ENCODE peak calls at places on chromosome 12, in five cellular contexts. Y is fibroblast of the aortic adventitia, C is lower leg skin, H is fibroblast of pulmonary artery, S is pancreas. E is an unnamed sample.
A peak's percentile ranks its signal among the peaks of the same experiment; 100 is the strongest.

GRCh38 chr12:126747530-126748149 is 1519.3 kb upstream of the TMEM132C start:
- DNase-seq in Y (peak; percentile 22), C (no peak), H (peak; percentile 36), S (peak; percentile 50), E (peak; percentile 40)

GRCh38 chr12:29741342-29742241 is 42.1 kb downstream of the TMTC1 start:
- DNase-seq in Y (peak; percentile 91), C (no peak), H (peak; percentile 98), S (no peak), E (peak; percentile 97)

GRCh38 chr12:106480259-106480658 is 102.5 kb upstream of the RFX4 start:
- DNase-seq in Y (no peak), C (no peak), H (no peak), S (no peak), E (no peak)

GRCh38 chr12:60257063-60257462 is 661.2 kb downstream of the SLC16A7 start:
- DNase-seq in Y (peak; percentile 88), C (no peak), H (peak; percentile 68), S (no peak), E (peak; percentile 68)

GRCh38 chr12:115305867-115306266 is 621.9 kb upstream of the TBX3 start:
- DNase-seq in Y (no peak), C (no peak), H (no peak), S (no peak), E (no peak)

GRCh38 chr12:30000401-30000800 is 216.7 kb upstream of the TMTC1 start:
- DNase-seq in Y (peak; percentile 47), C (no peak), H (peak; percentile 47), S (no peak), E (peak; percentile 54)

GRCh38 chr12:78556651-78557050 is 307.9 kb upstream of the SYT1 start:
- DNase-seq in Y (no peak), C (no peak), H (no peak), S (no peak), E (no peak)

GRCh38 chr12:93136243-93137015 is 207.3 kb upstream of the EEA1 start:
- DNase-seq in Y (no peak), C (no peak), H (no peak), S (no peak), E (no peak)

DNA sequence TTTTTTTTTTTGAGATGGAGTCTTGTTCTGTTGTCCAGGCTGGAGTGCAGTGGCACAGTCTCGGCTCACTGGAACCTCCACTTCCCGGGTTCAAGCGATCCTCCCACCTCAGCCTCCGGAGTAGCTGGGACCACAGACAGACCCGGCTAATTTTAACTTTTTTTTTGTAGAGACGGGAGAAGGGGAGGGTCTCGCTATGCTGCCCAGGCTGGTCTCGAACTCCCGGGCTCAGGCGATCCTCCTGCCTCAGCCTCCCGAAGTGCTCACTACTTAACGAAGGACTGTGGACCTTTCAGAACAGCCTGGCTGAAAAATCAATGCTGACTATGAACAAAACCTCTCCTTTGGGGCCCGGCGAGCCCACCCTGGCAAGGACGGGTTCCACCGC is 10.9 kb downstream of the SLC6A12 start:
- DNase-seq in Y (no peak), C (no peak), H (no peak), S (no peak), E (no peak)
- H3K4me3 ChIP-seq in Y (no peak overlapping the region), C (no peak overlapping the region), H (no peak overlapping the region), S (peak overlapping the region; percentile 32), E (no peak overlapping the region)

DNA sequence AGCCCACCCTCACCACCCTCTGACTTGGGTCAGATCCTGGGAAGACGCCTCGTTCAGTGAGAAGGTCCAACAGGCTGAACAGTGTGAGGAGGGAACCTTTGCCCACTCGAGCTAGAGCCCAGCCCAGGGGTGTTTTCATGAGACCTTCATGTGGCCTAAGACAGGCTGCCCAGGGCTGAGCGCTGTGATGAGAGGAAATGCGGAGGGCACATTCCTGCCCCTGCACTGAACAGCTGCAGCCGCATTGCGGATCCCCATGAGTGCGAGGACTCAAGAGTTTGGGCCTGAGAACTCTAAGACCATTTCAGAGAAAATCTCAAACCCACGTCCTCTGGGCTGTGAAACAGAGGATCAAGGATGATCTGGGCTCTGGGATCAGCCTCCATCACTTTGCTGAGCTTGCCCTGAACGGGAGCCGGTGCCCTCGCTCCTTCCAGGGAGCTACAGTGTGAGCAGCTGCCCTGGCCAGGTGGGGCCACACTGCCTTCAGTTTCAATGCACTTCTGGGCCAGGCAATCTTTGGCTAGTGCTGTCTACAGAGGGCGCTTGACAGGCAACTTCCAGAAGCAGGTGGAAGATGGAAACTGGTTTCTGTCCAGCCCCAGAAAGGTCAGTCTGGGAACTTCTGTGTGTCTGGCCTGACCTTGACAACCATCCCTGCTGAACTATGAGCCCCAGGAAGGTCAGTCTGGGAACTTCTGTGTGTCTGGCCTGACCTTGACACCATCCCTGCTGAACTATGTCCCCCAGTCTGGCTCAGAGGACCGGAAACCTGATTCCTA is 43.5 kb upstream of the P2RX7 start:
- DNase-seq in Y (no peak), C (no peak), H (no peak), S (no peak), E (no peak)
- TF ChIP-seq CTCF in Y (no peak), C (no peak), H (no peak), S (no peak), E (no peak)

GRCh38 chr12:52493172-52493571 is at the start of gene KRT6A:
- DNase-seq in Y (no peak), C (no peak), H (no peak), S (no peak), E (no peak)

GRCh38 chr12:52495385-52495784 is 2.3 kb upstream of the KRT6A start:
- DNase-seq in Y (peak; percentile 2), C (no peak), H (peak; percentile 50), S (no peak), E (peak; percentile 67)

GRCh38 chr12:52496054-52496453 is 3.0 kb upstream of the KRT6A start:
- DNase-seq in Y (no peak), C (no peak), H (peak; percentile 36), S (no peak), E (no peak)

GRCh38 chr12:52494100-52494499 is 1.0 kb upstream of the KRT6A start:
- DNase-seq in Y (no peak), C (no peak), H (peak; percentile 16), S (no peak), E (no peak)

DNA sequence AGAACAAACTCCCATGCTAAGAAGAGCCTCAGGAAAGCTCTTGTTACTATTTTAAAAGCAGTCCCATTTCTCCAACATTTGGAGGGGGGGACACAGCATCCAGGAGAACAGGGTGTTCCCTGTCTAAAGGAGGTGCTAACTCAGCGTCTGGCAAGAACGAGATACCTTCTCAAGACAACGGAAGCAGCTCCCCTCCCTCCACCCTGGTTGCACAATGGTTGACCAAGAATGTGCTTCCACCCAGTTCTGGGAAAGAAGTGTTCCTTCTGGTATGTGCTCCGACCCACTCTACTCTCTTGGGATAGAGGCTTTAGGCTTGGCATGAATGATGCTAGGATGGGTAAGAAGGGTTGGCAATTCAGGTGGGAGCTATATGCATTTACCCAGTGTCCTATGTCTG is 1.5 kb upstream of the KRT6A start:
- DNase-seq in Y (peak; percentile 59), C (peak; percentile 86), H (peak; percentile 88), S (no peak), E (peak; percentile 95)
- H3K4me3 ChIP-seq in Y (no peak overlapping the region), C (no peak overlapping the region), H (no peak overlapping the region), S (no peak overlapping the region), E (no peak overlapping the region)

GRCh38 chr12:71752887-71753286 is 1.8 kb upstream of the RAB21 start:
- DNase-seq in Y (no peak), C (no peak), H (no peak), S (no peak), E (no peak)

GRCh38 chr12:71756054-71756675 is 1.5 kb downstream of the RAB21 start:
- DNase-seq in Y (peak; percentile 37), C (no peak), H (no peak), S (no peak), E (peak; percentile 14)

GRCh38 chr12:71755146-71755892 is 656 bp downstream of the RAB21 start:
- DNase-seq in Y (peak; percentile 68), C (peak; percentile 32), H (peak; percentile 64), S (peak; percentile 54), E (peak; percentile 79)

GRCh38 chr12:71759941-71760340 is 5.3 kb downstream of the RAB21 start:
- DNase-seq in Y (no peak), C (no peak), H (no peak), S (no peak), E (no peak)

GRCh38 chr12:71754461-71755145 is at the start of gene RAB21:
- DNase-seq in Y (peak; percentile 95), C (peak; percentile 97), H (peak; percentile 97), S (peak; percentile 98), E (peak; percentile 97)
- TF ChIP-seq CTCF in Y (peak; percentile 46), C (no peak), H (peak; percentile 9), S (peak; percentile 18), E (peak; percentile 32)

GRCh38 chr12:49233842-49234526 is 30.9 kb upstream of the TUBA1C start:
- DNase-seq in Y (no peak), C (peak; percentile 34), H (no peak), S (peak; percentile 56), E (no peak)
- H3K4me3 ChIP-seq in Y (peak overlapping the region; percentile 14), C (no peak overlapping the region), H (no peak overlapping the region), S (peak overlapping the region; percentile 44), E (no peak overlapping the region)

GRCh38 chr12:15670756-15671155 is 118.4 kb downstream of the EPS8 start:
- DNase-seq in Y (no peak), C (no peak), H (no peak), S (no peak), E (no peak)
- TF ChIP-seq CTCF in Y (no peak), C (no peak), H (no peak), S (no peak), E (no peak)

DNA sequence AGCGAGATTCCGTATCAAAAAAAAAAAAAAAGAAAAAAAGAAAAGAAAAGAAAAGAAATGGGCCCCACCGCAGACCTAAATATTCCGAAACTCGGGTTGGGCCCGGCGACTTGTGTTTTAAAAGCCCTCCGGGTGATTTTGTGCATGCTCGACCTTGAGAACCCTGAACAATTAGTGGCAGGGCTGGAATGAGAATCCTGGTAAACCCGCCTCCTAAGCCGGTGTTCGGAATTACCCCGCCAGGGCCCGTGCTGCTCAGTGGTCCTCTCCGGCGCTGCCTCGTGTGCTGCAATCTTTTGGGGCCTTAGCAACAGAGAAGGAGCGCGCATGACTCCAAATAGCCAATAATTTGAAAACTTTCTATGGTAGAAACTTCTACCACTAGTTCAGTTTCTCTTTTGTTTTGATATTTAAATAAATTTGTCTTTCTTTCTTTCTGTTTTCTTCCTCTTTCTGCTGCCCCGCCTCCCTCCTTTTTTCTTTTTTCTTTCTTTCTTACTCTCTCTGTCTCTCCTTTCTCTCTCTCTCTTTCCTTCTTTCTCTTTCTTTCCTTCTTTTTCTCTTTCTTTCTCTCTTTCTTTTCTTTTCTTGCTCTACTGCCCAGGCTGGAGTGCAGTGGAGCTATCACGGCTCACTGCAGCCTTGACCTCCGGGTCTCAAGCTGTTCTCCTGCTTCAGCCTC is 1.5 kb upstream of the GALNT6 start:
- DNase-seq in Y (peak; percentile 35), C (no peak), H (no peak), S (peak; percentile 39), E (no peak)
- H3K4me3 ChIP-seq in Y (no peak overlapping the region), C (no peak overlapping the region), H (no peak overlapping the region), S (peak overlapping the region; percentile 78), E (no peak overlapping the region)

GRCh38 chr12:27709212-27709931 is 1.3 kb upstream of the MRPS35 start:
- DNase-seq in Y (no peak), C (no peak), H (no peak), S (no peak), E (no peak)

GRCh38 chr12:27703720-27704452 is 6.7 kb upstream of the MRPS35 start:
- DNase-seq in Y (peak; percentile 99), C (peak; percentile 66), H (peak; percentile 95), S (peak; percentile 74), E (peak; percentile 96)

GRCh38 chr12:27709932-27710591 is 570 bp upstream of the MRPS35 start:
- DNase-seq in Y (peak; percentile 66), C (peak; percentile 35), H (peak; percentile 69), S (no peak), E (peak; percentile 58)

GRCh38 chr12:27707216-27707615 is 3.4 kb upstream of the MRPS35 start:
- DNase-seq in Y (no peak), C (no peak), H (no peak), S (no peak), E (no peak)

GRCh38 chr12:27705263-27705662 is 5.4 kb upstream of the MRPS35 start:
- DNase-seq in Y (no peak), C (no peak), H (no peak), S (no peak), E (no peak)
- TF ChIP-seq CTCF in Y (no peak), C (no peak), H (no peak), S (no peak), E (no peak)